ENCODE peak calls at places on chromosome X, in nine cellular contexts. One of them, this sample, is unnamed.

GRCh38 chrX:7462110-7462509 is 314.2 kb upstream of the PUDP start:
- DNase-seq in heart right ventricle: no peak
- DNase-seq in suprapubic skin: no peak
- DNase-seq in A549: no peak
- DNase-seq in HS-27A: no peak
- DNase-seq in endothelial cell: no peak
- DNase-seq in neural crest cell: no peak
- DNase-seq in NCI-H2171 treated with DMSO at 0.1 percent for 48 hours: no peak
- DNase-seq in GM04503: no peak
- DNase-seq in this sample: no peak

GRCh38 chrX:150546711-150547153 is 21.7 kb upstream of the MTM1 start:
- DNase-seq in heart right ventricle: no peak
- DNase-seq in suprapubic skin: no peak
- DNase-seq in A549: no peak
- DNase-seq in HS-27A: no peak
- DNase-seq in endothelial cell: no peak
- DNase-seq in neural crest cell: no peak
- DNase-seq in NCI-H2171 treated with DMSO at 0.1 percent for 48 hours: no peak
- DNase-seq in GM04503: no peak
- DNase-seq in this sample: no peak

GRCh38 chrX:129238011-129238410 is 285.3 kb downstream of the SMARCA1 start:
- DNase-seq in heart right ventricle: no peak
- DNase-seq in suprapubic skin: no peak
- DNase-seq in A549: no peak
- DNase-seq in HS-27A: no peak
- DNase-seq in endothelial cell: no peak
- DNase-seq in neural crest cell: no peak
- DNase-seq in NCI-H2171 treated with DMSO at 0.1 percent for 48 hours: no peak
- DNase-seq in GM04503: no peak
- DNase-seq in this sample: no peak

GRCh38 chrX:40151211-40152172 is 53.7 kb upstream of the BCOR start:
- DNase-seq in heart right ventricle: no peak
- DNase-seq in suprapubic skin: no peak
- DNase-seq in A549: no peak
- DNase-seq in HS-27A: no peak
- DNase-seq in endothelial cell: peak
- DNase-seq in neural crest cell: no peak
- DNase-seq in NCI-H2171 treated with DMSO at 0.1 percent for 48 hours: peak
- DNase-seq in GM04503: no peak
- DNase-seq in this sample: peak

GRCh38 chrX:9785944-9786741 is at the start of gene SHROOM2:
- DNase-seq in heart right ventricle: no peak
- DNase-seq in suprapubic skin: no peak
- DNase-seq in A549: no peak
- DNase-seq in HS-27A: no peak
- DNase-seq in endothelial cell: peak
- DNase-seq in neural crest cell: peak
- DNase-seq in NCI-H2171 treated with DMSO at 0.1 percent for 48 hours: no peak
- DNase-seq in GM04503: no peak
- DNase-seq in this sample: peak

GRCh38 chrX:9848718-9849481 is 62.7 kb downstream of the SHROOM2 start:
- DNase-seq in heart right ventricle: no peak
- DNase-seq in suprapubic skin: no peak
- DNase-seq in A549: no peak
- DNase-seq in HS-27A: no peak
- DNase-seq in endothelial cell: no peak
- DNase-seq in neural crest cell: no peak
- DNase-seq in NCI-H2171 treated with DMSO at 0.1 percent for 48 hours: peak
- DNase-seq in GM04503: no peak
- DNase-seq in this sample: no peak

GRCh38 chrX:147978931-147979330 is 2.2 kb upstream of the FMR1NB start:
- DNase-seq in heart right ventricle: no peak
- DNase-seq in suprapubic skin: no peak
- DNase-seq in A549: no peak
- DNase-seq in HS-27A: no peak
- DNase-seq in endothelial cell: no peak
- DNase-seq in neural crest cell: no peak
- DNase-seq in NCI-H2171 treated with DMSO at 0.1 percent for 48 hours: no peak
- DNase-seq in GM04503: no peak
- DNase-seq in this sample: no peak

GRCh38 chrX:111100191-111100590 is 4.2 kb downstream of the PAK3 start:
- DNase-seq in heart right ventricle: no peak
- DNase-seq in suprapubic skin: no peak
- DNase-seq in A549: peak
- DNase-seq in HS-27A: no peak
- DNase-seq in endothelial cell: peak
- DNase-seq in neural crest cell: peak
- DNase-seq in NCI-H2171 treated with DMSO at 0.1 percent for 48 hours: peak
- DNase-seq in GM04503: no peak
- DNase-seq in this sample: no peak

GRCh38 chrX:119071381-119071780 is 1.4 kb upstream of the CT47C1 start:
- DNase-seq in heart right ventricle: no peak
- DNase-seq in suprapubic skin: no peak
- DNase-seq in A549: no peak
- DNase-seq in HS-27A: no peak
- DNase-seq in endothelial cell: no peak
- DNase-seq in neural crest cell: no peak
- DNase-seq in NCI-H2171 treated with DMSO at 0.1 percent for 48 hours: no peak
- DNase-seq in GM04503: no peak
- DNase-seq in this sample: no peak

GRCh38 chrX:17833954-17834353 is 27.1 kb downstream of the RAI2 start:
- DNase-seq in heart right ventricle: no peak
- DNase-seq in suprapubic skin: no peak
- DNase-seq in A549: no peak
- DNase-seq in HS-27A: no peak
- DNase-seq in endothelial cell: no peak
- DNase-seq in neural crest cell: no peak
- DNase-seq in NCI-H2171 treated with DMSO at 0.1 percent for 48 hours: no peak
- DNase-seq in GM04503: no peak
- DNase-seq in this sample: no peak

GRCh38 chrX:71944369-71944768 is 33.7 kb downstream of the NHSL2 start:
- DNase-seq in heart right ventricle: no peak
- DNase-seq in suprapubic skin: no peak
- DNase-seq in A549: no peak
- DNase-seq in HS-27A: no peak
- DNase-seq in endothelial cell: no peak
- DNase-seq in neural crest cell: no peak
- DNase-seq in NCI-H2171 treated with DMSO at 0.1 percent for 48 hours: no peak
- DNase-seq in GM04503: no peak
- DNase-seq in this sample: no peak

GRCh38 chrX:43876680-43877079 is 5.6 kb downstream of the MAOB start:
- DNase-seq in heart right ventricle: no peak
- DNase-seq in suprapubic skin: no peak
- DNase-seq in A549: no peak
- DNase-seq in HS-27A: no peak
- DNase-seq in endothelial cell: no peak
- DNase-seq in neural crest cell: no peak
- DNase-seq in NCI-H2171 treated with DMSO at 0.1 percent for 48 hours: no peak
- DNase-seq in GM04503: no peak
- DNase-seq in this sample: no peak

GRCh38 chrX:123121241-123121640 is 62.8 kb upstream of the GRIA3 start:
- DNase-seq in heart right ventricle: no peak
- DNase-seq in suprapubic skin: no peak
- DNase-seq in A549: no peak
- DNase-seq in HS-27A: no peak
- DNase-seq in endothelial cell: no peak
- DNase-seq in neural crest cell: no peak
- DNase-seq in NCI-H2171 treated with DMSO at 0.1 percent for 48 hours: no peak
- DNase-seq in GM04503: no peak
- DNase-seq in this sample: no peak

GRCh38 chrX:40090050-40090804 is 7.5 kb downstream of the BCOR start:
- DNase-seq in heart right ventricle: peak
- DNase-seq in suprapubic skin: no peak
- DNase-seq in A549: no peak
- DNase-seq in HS-27A: no peak
- DNase-seq in endothelial cell: no peak
- DNase-seq in neural crest cell: no peak
- DNase-seq in NCI-H2171 treated with DMSO at 0.1 percent for 48 hours: no peak
- DNase-seq in GM04503: no peak
- DNase-seq in this sample: peak

GRCh38 chrX:63561425-63561824 is 210.3 kb upstream of the SPIN4 start:
- DNase-seq in heart right ventricle: no peak
- DNase-seq in suprapubic skin: no peak
- DNase-seq in A549: no peak
- DNase-seq in HS-27A: no peak
- DNase-seq in endothelial cell: no peak
- DNase-seq in neural crest cell: no peak
- DNase-seq in NCI-H2171 treated with DMSO at 0.1 percent for 48 hours: peak
- DNase-seq in GM04503: no peak
- DNase-seq in this sample: no peak

GRCh38 chrX:15854080-15854655 is 445 bp downstream of the AP1S2 start:
- DNase-seq in heart right ventricle: peak
- DNase-seq in suprapubic skin: peak
- DNase-seq in A549: peak
- DNase-seq in HS-27A: no peak
- DNase-seq in endothelial cell: peak
- DNase-seq in neural crest cell: peak
- DNase-seq in NCI-H2171 treated with DMSO at 0.1 percent for 48 hours: peak
- DNase-seq in GM04503: no peak
- DNase-seq in this sample: peak

GRCh38 chrX:40622741-40623536 is at the start of gene MPC1L:
- DNase-seq in heart right ventricle: no peak
- DNase-seq in suprapubic skin: no peak
- DNase-seq in A549: no peak
- DNase-seq in HS-27A: no peak
- DNase-seq in endothelial cell: no peak
- DNase-seq in neural crest cell: no peak
- DNase-seq in NCI-H2171 treated with DMSO at 0.1 percent for 48 hours: no peak
- DNase-seq in GM04503: no peak
- DNase-seq in this sample: no peak

GRCh38 chrX:18946157-18946556 is 37.8 kb downstream of the PHKA2 start:
- DNase-seq in heart right ventricle: no peak
- DNase-seq in suprapubic skin: no peak
- DNase-seq in A549: no peak
- DNase-seq in HS-27A: no peak
- DNase-seq in endothelial cell: no peak
- DNase-seq in neural crest cell: no peak
- DNase-seq in NCI-H2171 treated with DMSO at 0.1 percent for 48 hours: no peak
- DNase-seq in GM04503: no peak
- DNase-seq in this sample: no peak

GRCh38 chrX:113422323-113422722 is 581.7 kb upstream of the AMOT start:
- DNase-seq in heart right ventricle: no peak
- DNase-seq in suprapubic skin: no peak
- DNase-seq in A549: no peak
- DNase-seq in HS-27A: no peak
- DNase-seq in endothelial cell: no peak
- DNase-seq in neural crest cell: no peak
- DNase-seq in NCI-H2171 treated with DMSO at 0.1 percent for 48 hours: no peak
- DNase-seq in GM04503: no peak
- DNase-seq in this sample: no peak

GRCh38 chrX:153395613-153396319 is 5.4 kb downstream of the PNMA6E start:
- DNase-seq in heart right ventricle: no peak
- DNase-seq in suprapubic skin: peak
- DNase-seq in A549: no peak
- DNase-seq in HS-27A: no peak
- DNase-seq in endothelial cell: no peak
- DNase-seq in neural crest cell: no peak
- DNase-seq in NCI-H2171 treated with DMSO at 0.1 percent for 48 hours: no peak
- DNase-seq in GM04503: no peak
- DNase-seq in this sample: no peak

GRCh38 chrX:150507251-150507856 is 61.1 kb upstream of the MTM1 start:
- DNase-seq in heart right ventricle: peak
- DNase-seq in suprapubic skin: no peak
- DNase-seq in A549: no peak
- DNase-seq in HS-27A: no peak
- DNase-seq in endothelial cell: peak
- DNase-seq in neural crest cell: peak
- DNase-seq in NCI-H2171 treated with DMSO at 0.1 percent for 48 hours: no peak
- DNase-seq in GM04503: no peak
- DNase-seq in this sample: no peak

GRCh38 chrX:149513713-149514427 is 8.8 kb upstream of the IDS start:
- DNase-seq in heart right ventricle: no peak
- DNase-seq in suprapubic skin: no peak
- DNase-seq in A549: no peak
- DNase-seq in HS-27A: no peak
- DNase-seq in endothelial cell: no peak
- DNase-seq in neural crest cell: no peak
- DNase-seq in NCI-H2171 treated with DMSO at 0.1 percent for 48 hours: no peak
- DNase-seq in GM04503: peak
- DNase-seq in this sample: no peak

GRCh38 chrX:77447339-77448149 is at the start of gene FGF16:
- DNase-seq in heart right ventricle: no peak
- DNase-seq in suprapubic skin: peak
- DNase-seq in A549: no peak
- DNase-seq in HS-27A: no peak
- DNase-seq in endothelial cell: peak
- DNase-seq in neural crest cell: no peak
- DNase-seq in NCI-H2171 treated with DMSO at 0.1 percent for 48 hours: no peak
- DNase-seq in GM04503: no peak
- DNase-seq in this sample: peak

GRCh38 chrX:44898411-44899221 is 25.6 kb downstream of the KDM6A start:
- DNase-seq in heart right ventricle: no peak
- DNase-seq in suprapubic skin: no peak
- DNase-seq in A549: no peak
- DNase-seq in HS-27A: no peak
- DNase-seq in endothelial cell: no peak
- DNase-seq in neural crest cell: no peak
- DNase-seq in NCI-H2171 treated with DMSO at 0.1 percent for 48 hours: peak
- DNase-seq in GM04503: no peak
- DNase-seq in this sample: no peak

GRCh38 chrX:38929966-38930421 is 128.7 kb downstream of the MID1IP1 start:
- DNase-seq in heart right ventricle: no peak
- DNase-seq in suprapubic skin: no peak
- DNase-seq in A549: no peak
- DNase-seq in HS-27A: peak
- DNase-seq in endothelial cell: no peak
- DNase-seq in neural crest cell: no peak
- DNase-seq in NCI-H2171 treated with DMSO at 0.1 percent for 48 hours: peak
- DNase-seq in GM04503: peak
- DNase-seq in this sample: no peak

GRCh38 chrX:151713859-151714258 is 2.0 kb upstream of the FATE1 start:
- DNase-seq in heart right ventricle: peak
- DNase-seq in suprapubic skin: peak
- DNase-seq in A549: peak
- DNase-seq in HS-27A: no peak
- DNase-seq in endothelial cell: peak
- DNase-seq in neural crest cell: peak
- DNase-seq in NCI-H2171 treated with DMSO at 0.1 percent for 48 hours: peak
- DNase-seq in GM04503: no peak
- DNase-seq in this sample: no peak

GRCh38 chrX:109626637-109627036 is 1.7 kb upstream of the KCNE5 start:
- DNase-seq in heart right ventricle: no peak
- DNase-seq in suprapubic skin: no peak
- DNase-seq in A549: no peak
- DNase-seq in HS-27A: no peak
- DNase-seq in endothelial cell: no peak
- DNase-seq in neural crest cell: no peak
- DNase-seq in NCI-H2171 treated with DMSO at 0.1 percent for 48 hours: no peak
- DNase-seq in GM04503: no peak
- DNase-seq in this sample: no peak

GRCh38 chrX:45992402-45993123 is 552.7 kb downstream of the ZNF674 start:
- DNase-seq in heart right ventricle: no peak
- DNase-seq in suprapubic skin: no peak
- DNase-seq in A549: no peak
- DNase-seq in HS-27A: no peak
- DNase-seq in endothelial cell: no peak
- DNase-seq in neural crest cell: no peak
- DNase-seq in NCI-H2171 treated with DMSO at 0.1 percent for 48 hours: no peak
- DNase-seq in GM04503: no peak
- DNase-seq in this sample: no peak

This sample was measured in ecto neural progenitor cell.